ENCODE peak calls at places on chromosomes 13 and 19, in six cellular contexts. One of them, this sample, is unnamed.

GRCh38 chr13:45518525-45519235 is 53.9 kb downstream of the COG3 start:
- DNase-seq in suprapubic skin: no peak
- DNase-seq in activated naive CD8-positive, alpha-beta T cell treated with anti-CD3 and anti-CD28 coated beads, Interleukin-2, amount 50 U/mL, for 24 hours: no peak
- DNase-seq in Right ventricle myocardium superior: no peak
- DNase-seq in ovary: no peak
- DNase-seq in Daoy: no peak
- DNase-seq in this sample: no peak

GRCh38 chr13:23888658-23889597 is at the start of gene MIPEP:
- DNase-seq in activated naive CD8-positive, alpha-beta T cell treated with anti-CD3 and anti-CD28 coated beads, Interleukin-2, amount 50 U/mL, for 24 hours: peak
- DNase-seq in Daoy: peak
- DNase-seq in ovary: peak
- DNase-seq in suprapubic skin: peak
- DNase-seq in Right ventricle myocardium superior: peak
- DNase-seq in this sample: peak

GRCh38 chr13:93963266-93964131 is 516.0 kb downstream of the DCT start:
- DNase-seq in Right ventricle myocardium superior: no peak
- DNase-seq in ovary: no peak
- DNase-seq in Daoy: peak
- DNase-seq in activated naive CD8-positive, alpha-beta T cell treated with anti-CD3 and anti-CD28 coated beads, Interleukin-2, amount 50 U/mL, for 24 hours: no peak
- DNase-seq in suprapubic skin: no peak
- DNase-seq in this sample: no peak

GRCh38 chr19:3387645-3388589 is 21.5 kb downstream of the NFIC start:
- DNase-seq in Right ventricle myocardium superior: peak
- DNase-seq in activated naive CD8-positive, alpha-beta T cell treated with anti-CD3 and anti-CD28 coated beads, Interleukin-2, amount 50 U/mL, for 24 hours: no peak
- DNase-seq in Daoy: peak
- DNase-seq in ovary: peak
- DNase-seq in suprapubic skin: peak
- DNase-seq in this sample: no peak

GRCh38 chr13:73481877-73482445 is 423.2 kb downstream of the KLF5 start:
- DNase-seq in suprapubic skin: no peak
- DNase-seq in activated naive CD8-positive, alpha-beta T cell treated with anti-CD3 and anti-CD28 coated beads, Interleukin-2, amount 50 U/mL, for 24 hours: no peak
- DNase-seq in ovary: no peak
- DNase-seq in Right ventricle myocardium superior: no peak
- DNase-seq in Daoy: no peak
- DNase-seq in this sample: no peak

GRCh38 chr19:36851898-36852297 is 1.2 kb downstream of the ZNF345 start:
- DNase-seq in ovary: no peak
- DNase-seq in Right ventricle myocardium superior: no peak
- DNase-seq in activated naive CD8-positive, alpha-beta T cell treated with anti-CD3 and anti-CD28 coated beads, Interleukin-2, amount 50 U/mL, for 24 hours: no peak
- DNase-seq in suprapubic skin: no peak
- DNase-seq in Daoy: no peak
- DNase-seq in this sample: no peak

GRCh38 chr13:101455863-101456262 is 3.4 kb downstream of the ITGBL1 start:
- DNase-seq in Right ventricle myocardium superior: no peak
- DNase-seq in Daoy: peak
- DNase-seq in activated naive CD8-positive, alpha-beta T cell treated with anti-CD3 and anti-CD28 coated beads, Interleukin-2, amount 50 U/mL, for 24 hours: no peak
- DNase-seq in suprapubic skin: no peak
- DNase-seq in ovary: no peak
- DNase-seq in this sample: no peak

GRCh38 chr19:46426506-46427162 is 2.1 kb downstream of the PNMA8C start:
- DNase-seq in Daoy: peak
- DNase-seq in Right ventricle myocardium superior: peak
- DNase-seq in ovary: peak
- DNase-seq in suprapubic skin: no peak
- DNase-seq in activated naive CD8-positive, alpha-beta T cell treated with anti-CD3 and anti-CD28 coated beads, Interleukin-2, amount 50 U/mL, for 24 hours: peak
- DNase-seq in this sample: peak

GRCh38 chr19:28468701-28469459 is 744.1 kb downstream of the UQCRFS1 start:
- DNase-seq in Right ventricle myocardium superior: no peak
- DNase-seq in suprapubic skin: no peak
- DNase-seq in ovary: no peak
- DNase-seq in activated naive CD8-positive, alpha-beta T cell treated with anti-CD3 and anti-CD28 coated beads, Interleukin-2, amount 50 U/mL, for 24 hours: peak
- DNase-seq in Daoy: peak
- DNase-seq in this sample: no peak

GRCh38 chr13:29924482-29924884 is 74.1 kb upstream of the UBL3 start:
- DNase-seq in activated naive CD8-positive, alpha-beta T cell treated with anti-CD3 and anti-CD28 coated beads, Interleukin-2, amount 50 U/mL, for 24 hours: no peak
- DNase-seq in suprapubic skin: no peak
- DNase-seq in Daoy: peak
- DNase-seq in ovary: no peak
- DNase-seq in Right ventricle myocardium superior: no peak
- DNase-seq in this sample: no peak

GRCh38 chr13:21060827-21061076 is 634 bp downstream of the LATS2 start:
- DNase-seq in suprapubic skin: no peak
- DNase-seq in Right ventricle myocardium superior: no peak
- DNase-seq in activated naive CD8-positive, alpha-beta T cell treated with anti-CD3 and anti-CD28 coated beads, Interleukin-2, amount 50 U/mL, for 24 hours: no peak
- DNase-seq in Daoy: no peak
- DNase-seq in ovary: no peak
- DNase-seq in this sample: no peak

GRCh38 chr19:4575267-4575793 is 15.8 kb upstream of the SEMA6B start:
- DNase-seq in ovary: peak
- DNase-seq in Daoy: peak
- DNase-seq in suprapubic skin: no peak
- DNase-seq in Right ventricle myocardium superior: peak
- DNase-seq in activated naive CD8-positive, alpha-beta T cell treated with anti-CD3 and anti-CD28 coated beads, Interleukin-2, amount 50 U/mL, for 24 hours: peak
- DNase-seq in this sample: no peak

GRCh38 chr13:29689548-29689947 is 94.1 kb upstream of the SLC7A1 start:
- DNase-seq in Right ventricle myocardium superior: no peak
- DNase-seq in suprapubic skin: no peak
- DNase-seq in activated naive CD8-positive, alpha-beta T cell treated with anti-CD3 and anti-CD28 coated beads, Interleukin-2, amount 50 U/mL, for 24 hours: no peak
- DNase-seq in Daoy: no peak
- DNase-seq in ovary: no peak
- DNase-seq in this sample: no peak

GRCh38 chr19:3949294-3949693 is 16.4 kb downstream of the NMRK2 start:
- DNase-seq in Daoy: no peak
- DNase-seq in activated naive CD8-positive, alpha-beta T cell treated with anti-CD3 and anti-CD28 coated beads, Interleukin-2, amount 50 U/mL, for 24 hours: no peak
- DNase-seq in ovary: no peak
- DNase-seq in Right ventricle myocardium superior: no peak
- DNase-seq in suprapubic skin: no peak
- DNase-seq in this sample: no peak

GRCh38 chr19:11418518-11419506 is at the start of gene RGL3:
- DNase-seq in suprapubic skin: no peak
- DNase-seq in Right ventricle myocardium superior: peak
- DNase-seq in ovary: no peak
- DNase-seq in activated naive CD8-positive, alpha-beta T cell treated with anti-CD3 and anti-CD28 coated beads, Interleukin-2, amount 50 U/mL, for 24 hours: no peak
- DNase-seq in Daoy: no peak
- DNase-seq in this sample: no peak

GRCh38 chr13:66926851-66927524 is 303.1 kb downstream of the PCDH9 start:
- DNase-seq in Right ventricle myocardium superior: no peak
- DNase-seq in ovary: no peak
- DNase-seq in suprapubic skin: no peak
- DNase-seq in Daoy: peak
- DNase-seq in activated naive CD8-positive, alpha-beta T cell treated with anti-CD3 and anti-CD28 coated beads, Interleukin-2, amount 50 U/mL, for 24 hours: no peak
- DNase-seq in this sample: no peak

GRCh38 chr19:37932985-37933953 is 26.3 kb downstream of the SIPA1L3 start:
- DNase-seq in ovary: no peak
- DNase-seq in Right ventricle myocardium superior: no peak
- DNase-seq in Daoy: peak
- DNase-seq in suprapubic skin: no peak
- DNase-seq in activated naive CD8-positive, alpha-beta T cell treated with anti-CD3 and anti-CD28 coated beads, Interleukin-2, amount 50 U/mL, for 24 hours: no peak
- DNase-seq in this sample: no peak

GRCh38 chr13:47549219-47549752 is 451.8 kb downstream of the SUCLA2 start:
- DNase-seq in Right ventricle myocardium superior: no peak
- DNase-seq in activated naive CD8-positive, alpha-beta T cell treated with anti-CD3 and anti-CD28 coated beads, Interleukin-2, amount 50 U/mL, for 24 hours: no peak
- DNase-seq in Daoy: no peak
- DNase-seq in suprapubic skin: no peak
- DNase-seq in ovary: no peak
- DNase-seq in this sample: no peak

GRCh38 chr13:37656247-37656940 is 57.8 kb upstream of the POSTN start:
- DNase-seq in Daoy: peak
- DNase-seq in ovary: no peak
- DNase-seq in activated naive CD8-positive, alpha-beta T cell treated with anti-CD3 and anti-CD28 coated beads, Interleukin-2, amount 50 U/mL, for 24 hours: no peak
- DNase-seq in Right ventricle myocardium superior: no peak
- DNase-seq in suprapubic skin: no peak
- DNase-seq in this sample: no peak